ENCODE peak calls at places on chromosomes 11 and 22, in nine cellular contexts. H is neural progenitor cell; O is activated CD8-positive, alpha-beta T cell treated with anti-CD3 and anti-CD28 coated beads for 36 hours; X is body of pancreas; R is glutamatergic neuron; E is mammary epithelial cell; S is left lung; F is neural crest cell; A is mucosa of descending colon. M is an unnamed sample.

GRCh38 chr11:45379162-45379863 is 93.2 kb upstream of the SYT13 start:
- DNase-seq in S (no peak), E (no peak), H (no peak), X (no peak), R (no peak), A (no peak), F (no peak), O (no peak), M (no peak)

GRCh38 chr11:8913961-8914660 is 3.1 kb downstream of the AKIP1 start:
- DNase-seq in E (peak), F (peak), X (peak), O (peak), R (peak), H (peak), A (no peak), S (no peak), M (peak)

GRCh38 chr11:62755086-62755615 is 1.2 kb upstream of the ZBTB3 start:
- DNase-seq in S (no peak), O (no peak), X (no peak), A (no peak), H (no peak), R (no peak), E (no peak), F (no peak), M (no peak)

GRCh38 chr11:19552684-19553083 is 160.0 kb upstream of the NAV2 start:
- DNase-seq in S (no peak), F (peak), E (no peak), H (peak), R (no peak), A (no peak), X (no peak), O (no peak), M (no peak)

GRCh38 chr11:70568504-70569172 is 170.3 kb downstream of the CTTN start:
- DNase-seq in X (no peak), R (peak), S (no peak), H (peak), E (peak), O (no peak), A (peak), F (peak), M (peak)

GRCh38 chr11:110429614-110430266 is at the start of gene FDX1:
- DNase-seq in R (peak), X (peak), E (peak), F (peak), A (peak), O (peak), S (peak), H (peak), M (peak)

GRCh38 chr11:7597620-7598019 is 75.7 kb downstream of the CYB5R2 start:
- DNase-seq in F (no peak), E (peak), S (peak), R (no peak), H (no peak), A (peak), O (no peak), X (peak), M (no peak)

GRCh38 chr11:44955019-44955738 is 4.5 kb upstream of the TP53I11 start:
- DNase-seq in H (no peak), S (peak), A (peak), E (no peak), F (no peak), R (no peak), X (no peak), O (peak), M (no peak)

GRCh38 chr11:101583180-101584128 is at the start of gene TRPC6:
- DNase-seq in S (peak), O (no peak), E (peak), A (peak), F (peak), H (peak), R (peak), X (peak), M (peak)

GRCh38 chr11:3203221-3204043 is 15.2 kb downstream of the MRGPRG start:
- DNase-seq in S (peak), R (no peak), O (no peak), H (peak), X (peak), E (peak), F (no peak), A (peak), M (peak)

GRCh38 chr11:46607516-46607915 is 9.5 kb downstream of the HARBI1 start:
- DNase-seq in E (no peak), F (no peak), S (no peak), X (no peak), H (no peak), O (no peak), A (no peak), R (no peak), M (no peak)

GRCh38 chr11:131063638-131064037 is 147.4 kb upstream of the SNX19 start:
- DNase-seq in S (no peak), E (no peak), O (no peak), R (no peak), A (no peak), F (no peak), H (peak), X (no peak), M (no peak)

GRCh38 chr22:47067911-47068654 is 305.6 kb downstream of the TBC1D22A start:
- DNase-seq in F (no peak), O (no peak), R (no peak), A (no peak), H (no peak), X (no peak), S (no peak), E (no peak), M (no peak)

GRCh38 chr11:104118105-104118762 is 45.7 kb downstream of the PDGFD start:
- DNase-seq in H (no peak), F (no peak), O (no peak), X (no peak), A (no peak), E (no peak), R (no peak), S (no peak), M (no peak)

GRCh38 chr11:1931791-1932480 is 12.4 kb downstream of the TNNT3 start:
- DNase-seq in O (no peak), E (no peak), S (peak), A (no peak), H (no peak), R (peak), X (no peak), F (no peak), M (no peak)

GRCh38 chr11:107076832-107077231 is 58.6 kb upstream of the GUCY1A2 start:
- DNase-seq in H (no peak), S (no peak), O (no peak), E (no peak), R (no peak), A (no peak), X (no peak), F (no peak), M (no peak)

GRCh38 chr11:8988329-8989234 is 15.2 kb downstream of the NRIP3 start:
- DNase-seq in R (no peak), A (no peak), X (no peak), H (no peak), E (peak), F (no peak), S (no peak), O (no peak), M (no peak)

GRCh38 chr11:125164422-125165110 is at the start of gene PKNOX2:
- DNase-seq in X (peak), E (peak), O (peak), A (peak), R (peak), H (peak), S (peak), F (peak), M (peak)

GRCh38 chr22:35349704-35350538 is 31.0 kb upstream of the HMOX1 start:
- DNase-seq in H (peak), S (peak), R (no peak), A (peak), X (peak), F (no peak), E (no peak), O (no peak), M (peak)

GRCh38 chr22:18023509-18024275 is 669 bp downstream of the MICAL3 start:
- DNase-seq in X (peak), H (peak), O (peak), A (peak), S (peak), F (peak), E (peak), R (peak), M (peak)

GRCh38 chr11:63907808-63908530 is 9.0 kb downstream of the RCOR2 start:
- DNase-seq in R (no peak), F (no peak), E (no peak), H (peak), S (no peak), O (no peak), A (no peak), X (no peak), M (peak)

GRCh38 chr11:40986320-40986719 is 473.1 kb downstream of the LRRC4C start:
- DNase-seq in A (no peak), O (no peak), H (no peak), X (no peak), F (no peak), S (no peak), R (no peak), E (peak), M (no peak)

GRCh38 chr11:108218455-108218854 is 4.0 kb downstream of the NPAT start:
- DNase-seq in O (no peak), R (no peak), A (no peak), F (no peak), H (no peak), S (no peak), X (no peak), E (peak), M (no peak)

GRCh38 chr11:65911682-65912568 is 6.9 kb downstream of the C11orf68 start:
- DNase-seq in R (no peak), X (peak), H (peak), O (no peak), A (no peak), E (peak), F (peak), S (no peak), M (peak)

GRCh38 chr11:76975513-76975912 is 58.7 kb upstream of the B3GNT6 start:
- DNase-seq in X (no peak), E (no peak), R (no peak), F (no peak), S (no peak), A (no peak), H (no peak), O (no peak), M (no peak)

GRCh38 chr11:45354976-45355705 is 69.0 kb upstream of the SYT13 start:
- DNase-seq in F (peak), H (peak), A (peak), X (peak), R (peak), O (peak), S (peak), E (peak), M (peak)

GRCh38 chr22:37345863-37346514 is 63.7 kb downstream of the CYTH4 start:
- DNase-seq in S (no peak), H (no peak), F (no peak), X (no peak), E (peak), O (no peak), A (no peak), R (no peak), M (no peak)

GRCh38 chr11:133829566-133829965 is 15.7 kb downstream of the SPATA19 start:
- DNase-seq in F (no peak), E (no peak), S (no peak), O (no peak), X (no peak), H (no peak), R (no peak), A (no peak), M (no peak)

GRCh38 chr11:18754308-18754707 is 28.3 kb upstream of the IGSF22 start:
- DNase-seq in E (peak), O (peak), R (no peak), F (no peak), X (no peak), S (no peak), H (no peak), A (no peak), M (no peak)

GRCh38 chr11:812390-812789 is 2.6 kb downstream of the RPLP2 start:
- DNase-seq in A (no peak), R (no peak), E (no peak), O (no peak), H (no peak), S (no peak), F (no peak), X (no peak), M (no peak)

GRCh38 chr11:117573326-117573725 is 223.7 kb downstream of the DSCAML1 start:
- DNase-seq in S (peak), E (no peak), F (no peak), A (no peak), H (no peak), X (no peak), R (no peak), O (no peak), M (no peak)

GRCh38 chr22:47944941-47945340 is 1182.5 kb downstream of the TBC1D22A start:
- DNase-seq in X (no peak), A (no peak), R (no peak), O (no peak), H (no peak), F (no peak), E (no peak), S (no peak), M (no peak)

GRCh38 chr22:35021166-35021565 is 44.8 kb upstream of the ISX start:
- DNase-seq in S (no peak), A (peak), O (no peak), R (no peak), X (no peak), F (no peak), E (no peak), H (no peak), M (no peak)

GRCh38 chr11:77127969-77128691 is at the start of gene MYO7A:
- DNase-seq in O (no peak), R (peak), H (peak), S (peak), F (peak), E (no peak), X (peak), A (peak), M (peak)

GRCh38 chr22:47218671-47219070 is 456.2 kb downstream of the TBC1D22A start:
- DNase-seq in R (no peak), A (no peak), H (no peak), S (peak), E (no peak), O (no peak), X (no peak), F (no peak), M (no peak)

GRCh38 chr22:27397948-27398330 is 403.6 kb downstream of the MN1 start:
- DNase-seq in F (no peak), A (peak), H (no peak), R (no peak), E (no peak), S (no peak), O (no peak), X (peak), M (no peak)

DNA sequence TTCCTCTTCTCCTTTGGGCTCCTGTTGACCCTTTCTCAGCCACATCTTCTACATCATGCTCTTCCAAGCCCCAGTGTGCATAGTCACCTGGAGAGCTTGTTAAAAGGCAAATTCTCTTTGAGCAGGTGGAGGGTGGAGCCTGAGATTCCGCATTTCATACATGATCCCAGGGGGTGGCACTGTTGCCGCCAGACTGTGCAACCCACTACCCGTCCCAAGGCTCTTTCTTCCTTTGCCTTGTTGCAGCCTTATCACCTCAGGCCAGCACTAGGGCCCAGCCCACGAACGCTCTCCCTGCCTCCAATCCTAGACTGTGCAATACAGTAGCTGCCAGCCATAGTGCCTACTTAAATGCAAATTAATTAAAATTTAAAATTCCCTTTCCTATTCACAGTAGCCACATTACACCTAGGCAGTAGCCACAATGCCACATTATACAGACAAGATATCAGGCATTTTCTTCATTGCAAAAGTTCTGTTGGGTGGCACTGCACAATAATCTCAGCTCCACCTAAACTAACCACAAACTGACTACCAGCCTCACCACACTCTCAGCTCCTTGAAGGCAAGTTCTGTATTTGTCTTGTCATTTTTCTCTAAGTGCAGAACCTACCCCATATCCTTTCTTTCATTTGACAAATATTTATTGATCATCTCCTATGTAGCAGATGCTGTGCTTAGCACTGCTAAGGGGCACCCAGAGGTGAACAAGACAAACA is 4.6 kb upstream of the KCNJ5 start:
- DNase-seq in R (no peak), E (no peak), S (peak), O (peak), X (peak), H (peak), A (no peak), F (no peak), M (peak)
- TF ChIP-seq CTCF in R (no peak), E (peak), S (no peak), O (no peak), X (peak), H (peak), A (no peak), F (peak), M (peak)

GRCh38 chr11:122215244-122215992 is 99.4 kb upstream of the BLID start:
- DNase-seq in X (peak), E (no peak), R (peak), H (peak), F (peak), A (peak), O (peak), S (peak), M (peak)

GRCh38 chr11:122214080-122214479 is 98.1 kb upstream of the BLID start:
- DNase-seq in O (no peak), F (no peak), S (no peak), A (no peak), E (no peak), X (no peak), R (no peak), H (no peak), M (no peak)

GRCh38 chr11:122210378-122210995 is 94.5 kb upstream of the BLID start:
- DNase-seq in S (no peak), R (no peak), E (no peak), F (no peak), O (no peak), A (no peak), X (no peak), H (no peak), M (no peak)

GRCh38 chr11:122214567-122214966 is 98.6 kb upstream of the BLID start:
- DNase-seq in A (no peak), X (no peak), E (no peak), R (no peak), S (no peak), F (no peak), O (no peak), H (no peak), M (no peak)

GRCh38 chr11:122213111-122213510 is 97.1 kb upstream of the BLID start:
- DNase-seq in A (no peak), X (no peak), O (no peak), R (no peak), E (no peak), S (no peak), H (no peak), F (no peak), M (no peak)
- TF ChIP-seq CTCF in A (no peak), X (no peak), O (no peak), R (no peak), E (no peak), S (no peak), H (no peak), F (no peak), M (no peak)

GRCh38 chr22:49550766-49551362 is 276.8 kb downstream of the BRD1 start:
- DNase-seq in E (no peak), X (no peak), A (no peak), S (peak), O (no peak), F (no peak), H (no peak), R (no peak), M (no peak)
- TF ChIP-seq CTCF in E (no peak), X (no peak), A (no peak), S (no peak), O (no peak), F (no peak), H (peak), R (no peak), M (no peak)

GRCh38 chr22:38441620-38442287 is 13.2 kb downstream of the KCNJ4 start:
- DNase-seq in F (no peak), E (no peak), S (no peak), A (no peak), O (no peak), H (no peak), X (no peak), R (no peak), M (no peak)

GRCh38 chr22:38443675-38444521 is 11.1 kb downstream of the KCNJ4 start:
- DNase-seq in H (no peak), S (no peak), O (no peak), R (no peak), A (no peak), F (no peak), X (no peak), E (no peak), M (no peak)

GRCh38 chr22:38437416-38437815 is 17.6 kb downstream of the KCNJ4 start:
- DNase-seq in F (no peak), S (no peak), O (no peak), E (no peak), A (no peak), R (no peak), X (no peak), H (no peak), M (no peak)

GRCh38 chr22:38442967-38443674 is 11.9 kb downstream of the KCNJ4 start:
- DNase-seq in R (no peak), X (no peak), E (no peak), A (no peak), H (no peak), S (no peak), F (no peak), O (no peak), M (no peak)

GRCh38 chr22:38440747-38441350 is 14.2 kb downstream of the KCNJ4 start:
- DNase-seq in S (no peak), F (no peak), X (no peak), R (no peak), E (no peak), H (no peak), A (no peak), O (no peak), M (no peak)
- TF ChIP-seq CTCF in S (no peak), F (no peak), X (no peak), R (no peak), E (no peak), H (no peak), A (no peak), O (no peak), M (no peak)

GRCh38 chr11:27876209-27876775 is 176.0 kb upstream of the BDNF start:
- DNase-seq in O (no peak), R (no peak), A (no peak), S (no peak), F (no peak), H (no peak), X (no peak), E (no peak), M (no peak)
- TF ChIP-seq CTCF in O (no peak), R (no peak), A (no peak), S (no peak), F (no peak), H (no peak), X (no peak), E (no peak), M (no peak)

GRCh38 chr22:44702479-44703219 is 645 bp downstream of the PRR5 start:
- DNase-seq in S (no peak), O (peak), X (peak), R (peak), A (no peak), E (peak), H (peak), F (peak), M (peak)

GRCh38 chr22:44706488-44706887 is 4.5 kb downstream of the PRR5 start:
- DNase-seq in H (no peak), O (no peak), R (no peak), A (no peak), E (no peak), F (no peak), X (no peak), S (no peak), M (no peak)

GRCh38 chr22:44705022-44705297 is 3.0 kb downstream of the PRR5 start:
- DNase-seq in E (no peak), A (no peak), F (no peak), O (no peak), R (no peak), S (no peak), X (no peak), H (no peak), M (no peak)

GRCh38 chr22:44703269-44703870 is 1.4 kb downstream of the PRR5 start:
- DNase-seq in F (no peak), E (no peak), R (no peak), H (no peak), X (no peak), A (no peak), S (no peak), O (no peak), M (no peak)

GRCh38 chr22:44704159-44705021 is 2.4 kb downstream of the PRR5 start:
- DNase-seq in O (no peak), E (no peak), S (no peak), F (no peak), A (no peak), X (no peak), H (no peak), R (no peak), M (no peak)
- TF ChIP-seq CTCF in O (no peak), E (no peak), S (no peak), F (no peak), A (no peak), X (no peak), H (no peak), R (no peak), M (no peak)

M was measured in nephron progenitor cell.